ENCODE peak calls at places on chromosomes 16 and 17, in four cellular contexts. G is HEK293T, Z is HepG2, W is K562. Y is an unnamed sample.

GRCh38 chr16:27703121-27703520 is 153.2 kb downstream of the KATNIP start:
- DNase-seq in Z (no peak), G (no peak), W (no peak), Y (no peak)

GRCh38 chr16:31367875-31368274 is 12.9 kb downstream of the ITGAX start:
- DNase-seq in W (no peak), G (no peak), Z (no peak), Y (no peak)

GRCh38 chr16:60110531-60110930 is 1376.4 kb upstream of the GOT2 start:
- DNase-seq in Z (no peak), W (no peak), G (no peak), Y (no peak)

GRCh38 chr16:75260856-75261589 is 9.6 kb upstream of the BCAR1 start:
- DNase-seq in Z (no peak), G (no peak), W (no peak), Y (no peak)

GRCh38 chr17:41334899-41335298 is 15.7 kb downstream of the KRT33A start:
- DNase-seq in G (no peak), W (no peak), Z (no peak), Y (no peak)

GRCh38 chr16:81717662-81718189 is 61.4 kb upstream of the PLCG2 start:
- DNase-seq in W (no peak), G (no peak), Z (no peak), Y (no peak)

GRCh38 chr17:50488880-50489279 is 10.2 kb downstream of the RSAD1 start:
- DNase-seq in Z (no peak), G (no peak), W (no peak), Y (no peak)

GRCh38 chr17:65688307-65688706 is 126.9 kb upstream of the AXIN2 start:
- DNase-seq in G (no peak), W (no peak), Z (no peak), Y (no peak)

GRCh38 chr17:18993876-18994275 is 10.7 kb downstream of the FAM83G start:
- DNase-seq in G (no peak), W (no peak), Z (no peak), Y (no peak)

GRCh38 chr16:86558355-86559193 is 3.5 kb upstream of the MTHFSD start:
- DNase-seq in G (no peak), Z (no peak), W (no peak), Y (no peak)

GRCh38 chr17:48841395-48841831 is 10.6 kb downstream of the CALCOCO2 start:
- DNase-seq in G (no peak), W (no peak), Z (no peak), Y (no peak)

GRCh38 chr17:20008242-20009051 is 712 bp upstream of the SPECC1 start:
- DNase-seq in G (peak; percentile 43), W (peak; percentile 59), Z (no peak), Y (peak; percentile 54)

GRCh38 chr16:85429776-85430522 is 183.2 kb upstream of the GSE1 start:
- DNase-seq in G (no peak), W (no peak), Z (no peak), Y (no peak)
- TF ChIP-seq ELF4 in G (no peak), W (no peak), Z (no peak), Y (no peak)

DNA sequence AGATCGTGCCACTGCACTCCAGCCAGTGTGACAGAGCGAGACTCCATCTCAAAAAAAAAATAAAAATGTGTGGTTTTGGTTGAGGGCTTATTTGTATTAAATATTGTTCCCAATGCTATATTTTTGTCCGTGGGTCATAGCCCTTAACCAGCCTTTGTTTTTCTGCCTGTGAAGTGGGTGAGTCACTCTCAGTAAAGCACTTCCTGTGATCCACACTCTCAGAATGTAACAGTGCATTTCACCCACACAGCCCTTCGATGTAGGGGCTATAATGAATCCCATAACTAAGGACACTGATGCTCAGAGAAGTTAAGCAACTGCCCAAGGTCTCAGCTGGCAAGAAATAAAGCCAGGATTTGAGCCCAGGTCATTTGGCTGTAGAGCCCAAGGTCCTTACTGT is 34.7 kb upstream of the POLR3E start:
- DNase-seq in Z (no peak), W (no peak), G (no peak), Y (no peak)
- TF ChIP-seq ELF4 in Z (no peak), W (no peak), G (no peak), Y (no peak)

DNA sequence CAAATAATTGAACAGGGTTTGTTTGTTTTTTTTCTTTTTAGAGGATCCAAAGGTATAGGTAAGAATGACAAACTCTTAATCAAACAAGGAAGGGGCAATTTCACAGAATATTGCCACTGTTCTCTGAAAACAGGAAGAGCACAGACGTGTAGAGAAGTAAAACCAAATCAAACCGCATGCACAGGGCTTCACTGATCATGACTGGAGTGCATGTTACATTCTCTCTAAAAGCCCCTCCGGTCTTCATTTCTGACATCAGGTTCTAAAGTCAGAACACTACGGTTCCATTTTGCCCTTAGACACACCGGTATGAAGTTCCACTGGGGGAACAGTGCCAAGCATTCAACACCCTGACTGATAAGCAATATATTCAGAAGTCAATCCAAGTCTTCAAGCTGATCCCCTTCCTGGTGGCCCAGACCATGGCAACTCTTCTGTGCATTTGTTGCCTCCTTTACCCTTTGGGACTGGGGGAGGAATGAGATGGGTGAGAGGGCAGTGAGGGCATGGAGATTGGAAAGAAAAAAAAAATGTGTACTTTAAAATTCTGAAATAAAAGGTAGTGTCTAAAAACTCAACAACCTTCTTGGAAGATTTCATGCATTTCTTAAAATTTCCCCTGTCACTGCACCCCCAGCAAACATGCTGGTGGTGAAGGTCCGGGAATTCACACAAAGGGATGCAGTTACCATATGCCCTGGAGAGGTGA is 1.4 kb downstream of the MMD start:
- DNase-seq in Z (no peak), W (peak; percentile 23), G (no peak), Y (no peak)
- TF ChIP-seq ELF4 in Z (no peak), W (no peak), G (no peak), Y (no peak)

DNA sequence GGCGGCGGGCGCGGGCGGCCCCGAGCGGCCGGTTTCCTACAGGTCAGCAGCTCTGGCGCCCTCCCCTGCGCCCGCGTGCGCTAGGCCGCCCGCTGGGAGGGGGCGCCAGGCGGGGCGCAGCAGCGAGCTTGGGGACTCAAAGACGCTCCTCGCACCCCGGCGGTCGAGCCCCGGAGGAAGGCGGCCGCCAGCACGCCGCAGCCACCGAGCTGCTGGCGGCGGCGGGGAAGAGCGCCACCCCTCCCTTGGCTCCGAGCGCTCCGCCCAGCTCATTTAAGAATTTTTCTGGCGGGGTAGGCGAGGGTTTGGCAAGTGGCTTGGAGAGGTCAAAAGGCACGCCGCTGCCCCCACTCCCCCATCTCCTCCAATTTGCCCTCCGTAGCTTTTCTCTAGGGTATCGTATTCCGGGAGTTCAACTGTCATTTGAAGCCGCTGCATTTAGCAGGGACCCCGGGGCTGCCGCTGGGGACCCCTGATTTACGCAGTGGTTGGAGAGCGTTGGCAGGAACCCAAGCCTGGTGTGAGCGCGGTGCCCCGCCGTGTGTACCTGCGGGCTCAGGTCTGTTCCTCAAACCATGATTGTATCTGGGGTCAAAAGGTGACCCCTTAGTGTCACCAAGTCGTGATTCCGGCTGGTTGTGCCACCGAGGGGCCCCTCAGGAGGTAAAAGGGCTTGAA is 59.5 kb upstream of the GSE1 start:
- DNase-seq in W (peak; percentile 94), G (peak; percentile 51), Z (peak; percentile 84), Y (peak; percentile 76)
- TF ChIP-seq ELF4 in W (no peak), G (no peak), Z (no peak), Y (peak; percentile 81)

DNA sequence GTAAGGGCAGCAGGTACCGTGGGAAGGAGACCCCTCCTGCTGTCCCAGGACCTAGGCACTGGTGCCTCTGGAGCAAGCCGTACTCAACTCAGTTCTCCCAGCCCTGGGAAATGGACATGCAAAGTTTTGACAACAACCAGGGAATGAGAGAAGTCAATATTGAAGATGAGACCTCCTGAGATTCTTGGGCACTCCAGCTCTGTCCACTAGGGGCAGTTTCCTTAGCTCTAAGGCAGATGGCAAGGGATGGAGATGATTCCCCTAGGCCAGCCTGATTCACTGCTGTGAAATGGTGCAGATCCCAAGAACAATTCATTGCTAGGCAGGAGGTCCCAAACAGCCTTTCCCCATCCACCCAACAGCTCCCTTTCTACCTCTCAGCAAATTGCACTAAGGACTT is 20.6 kb upstream of the SDR42E2 start:
- DNase-seq in Z (peak; percentile 50), W (peak; percentile 34), G (peak; percentile 67), Y (peak; percentile 55)
- TF ChIP-seq ELF4 in Z (no peak), W (no peak), G (no peak), Y (no peak)

DNA sequence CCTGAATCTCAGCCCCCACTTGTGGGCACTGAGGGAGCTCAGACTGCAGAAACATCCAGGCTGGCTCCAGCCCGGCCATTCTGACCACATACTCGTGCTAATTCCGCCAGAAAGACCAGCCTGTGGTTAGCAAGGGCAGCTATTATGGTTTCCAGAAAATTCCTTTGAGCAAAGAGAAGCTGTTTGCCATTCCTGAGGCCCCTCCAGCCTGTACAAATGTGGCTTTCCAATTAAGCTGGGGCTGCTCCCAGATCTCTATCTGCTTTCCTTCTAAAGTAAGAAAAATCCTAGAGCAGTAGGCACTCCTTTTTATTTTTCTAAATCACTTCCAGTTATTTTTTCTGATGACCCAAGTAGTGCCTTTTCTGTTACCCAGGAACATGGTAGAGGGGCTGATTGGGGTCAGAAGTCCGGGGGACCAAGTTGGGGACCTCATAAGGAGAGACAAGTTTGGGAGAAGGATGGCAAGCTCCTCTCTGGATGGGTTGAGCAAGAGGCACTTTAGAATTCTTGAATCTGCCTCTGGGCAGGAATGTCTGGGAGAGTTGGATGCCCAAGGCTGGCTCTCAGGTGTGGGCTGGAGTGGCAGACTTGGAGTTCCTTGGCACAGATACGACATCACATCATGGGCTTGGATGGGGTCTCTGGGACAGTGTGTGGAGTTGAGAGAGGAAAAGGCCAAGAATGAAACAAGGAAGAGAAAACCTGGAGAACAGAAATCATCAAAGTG is 83.3 kb upstream of the TNRC6C start:
- DNase-seq in W (no peak), G (no peak), Z (no peak), Y (no peak)
- TF ChIP-seq ELF4 in W (no peak), G (no peak), Z (no peak), Y (no peak)

GRCh38 chr17:57876023-57876865 is 26.4 kb upstream of the MRPS23 start:
- DNase-seq in Z (no peak), G (no peak), W (no peak), Y (no peak)

GRCh38 chr17:57874434-57875108 is 24.7 kb upstream of the MRPS23 start:
- DNase-seq in G (no peak), W (no peak), Z (no peak), Y (peak; percentile 89)

GRCh38 chr17:57877803-57878202 is 28.0 kb upstream of the MRPS23 start:
- DNase-seq in G (no peak), W (no peak), Z (no peak), Y (no peak)

GRCh38 chr17:57875109-57876022 is 25.5 kb upstream of the MRPS23 start:
- DNase-seq in G (peak; percentile 66), Z (peak; percentile 93), W (peak; percentile 34), Y (peak; percentile 69)

DNA sequence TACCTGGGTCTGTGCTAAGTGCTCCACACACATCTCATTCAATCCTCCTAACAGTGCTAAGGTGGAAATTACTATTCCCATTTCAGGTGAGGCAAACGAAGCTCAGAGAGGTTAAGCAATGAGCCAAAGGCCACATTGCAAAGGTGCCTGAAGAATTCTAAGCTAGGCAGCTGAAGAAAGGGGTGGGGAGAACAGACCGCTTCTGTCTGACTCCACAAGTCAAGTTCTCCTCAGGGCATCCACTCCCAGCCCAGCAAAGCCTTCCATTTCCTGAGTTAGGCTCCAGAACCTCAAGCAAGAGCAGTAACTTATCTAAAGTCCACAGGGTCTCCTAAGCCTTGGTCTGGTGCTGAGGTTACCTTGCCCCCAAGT is 27.0 kb upstream of the MRPS23 start:
- DNase-seq in G (no peak), W (no peak), Z (no peak), Y (no peak)
- TF ChIP-seq ELF4 in G (no peak), W (no peak), Z (no peak), Y (no peak)